ENCODE peak calls at places on chromosome 21, in seven cellular contexts. Y is HCT116, W is MM.1S, M is hepatocyte, T is neural progenitor cell, E is PC-3, O is GM23338. D is an unnamed sample.

GRCh38 chr21:28207776-28208175 is 784.9 kb downstream of the LTN1 start:
- DNase-seq in E (peak; percentile 77), Y (no peak), O (no peak), W (no peak), M (no peak), T (no peak), D (peak; percentile 88)

GRCh38 chr21:30829659-30830058 is at the start of gene KRTAP7-1:
- DNase-seq in M (no peak), T (no peak), W (no peak), Y (no peak), E (no peak), O (no peak), D (no peak)

GRCh38 chr21:36839123-36839522 is 127.3 kb downstream of the HLCS start:
- DNase-seq in Y (no peak), W (no peak), E (no peak), M (no peak), T (no peak), O (no peak), D (peak; percentile 64)

GRCh38 chr21:45427331-45428271 is 22.6 kb downstream of the COL18A1 start:
- DNase-seq in M (peak; percentile 93), Y (peak; percentile 67), E (peak; percentile 97), O (peak; percentile 71), T (peak; percentile 59), W (no peak), D (peak; percentile 96)

GRCh38 chr21:36207577-36208320 is 51.1 kb downstream of the DOP1B start:
- DNase-seq in O (no peak), E (peak; percentile 88), Y (no peak), W (no peak), M (no peak), T (no peak), D (peak; percentile 40)

GRCh38 chr21:32474179-32475059 is 61.9 kb downstream of the EVA1C start:
- DNase-seq in E (peak; percentile 6), M (no peak), O (no peak), W (no peak), T (no peak), Y (no peak), D (no peak)

GRCh38 chr21:31733521-31734149 is 1.7 kb upstream of the SCAF4 start:
- DNase-seq in W (no peak), O (no peak), M (no peak), E (no peak), T (no peak), Y (no peak), D (peak; percentile 30)

GRCh38 chr21:17119466-17120297 is 393.2 kb upstream of the CXADR start:
- DNase-seq in T (no peak), W (no peak), E (no peak), M (no peak), Y (no peak), O (peak; percentile 51), D (no peak)

GRCh38 chr21:37045139-37045538 is 27.7 kb downstream of the PIGP start:
- DNase-seq in T (no peak), Y (no peak), E (no peak), M (no peak), O (no peak), W (peak; percentile 20), D (no peak)

GRCh38 chr21:35244514-35244913 is 195.4 kb upstream of the RUNX1 start:
- DNase-seq in O (no peak), M (no peak), T (no peak), Y (no peak), W (no peak), E (no peak), D (peak; percentile 39)

GRCh38 chr21:46598563-46599250 is 6.2 kb downstream of the S100B start:
- DNase-seq in W (no peak), E (no peak), T (no peak), O (no peak), M (no peak), Y (no peak), D (no peak)

GRCh38 chr21:34933609-34934345 is 115.3 kb downstream of the RUNX1 start:
- DNase-seq in T (no peak), Y (no peak), O (no peak), W (peak; percentile 88), M (no peak), E (no peak), D (no peak)

GRCh38 chr21:34592573-34592972 is 22.3 kb downstream of the RCAN1 start:
- DNase-seq in Y (no peak), W (no peak), M (no peak), E (no peak), O (no peak), T (no peak), D (no peak)

GRCh38 chr21:45982758-45983731 is 1.5 kb downstream of the COL6A1 start:
- DNase-seq in O (no peak), T (peak; percentile 37), Y (no peak), W (no peak), E (peak; percentile 19), M (no peak), D (peak; percentile 53)

GRCh38 chr21:45865106-45865835 is 116.3 kb upstream of the COL6A1 start:
- DNase-seq in T (no peak), W (no peak), Y (no peak), M (no peak), O (no peak), E (peak; percentile 80), D (peak; percentile 84)

GRCh38 chr21:18677632-18678031 is 274.0 kb upstream of the TMPRSS15 start:
- DNase-seq in M (no peak), Y (no peak), W (no peak), T (no peak), E (no peak), O (no peak), D (no peak)

GRCh38 chr21:26813426-26813998 is 31.7 kb downstream of the ADAMTS1 start:
- DNase-seq in E (no peak), M (no peak), T (no peak), W (no peak), O (no peak), Y (no peak), D (no peak)
- TF ChIP-seq EZH2phosphoT487 in E (no peak), M (no peak), T (no peak), W (no peak), O (no peak), Y (no peak), D (no peak)

DNA sequence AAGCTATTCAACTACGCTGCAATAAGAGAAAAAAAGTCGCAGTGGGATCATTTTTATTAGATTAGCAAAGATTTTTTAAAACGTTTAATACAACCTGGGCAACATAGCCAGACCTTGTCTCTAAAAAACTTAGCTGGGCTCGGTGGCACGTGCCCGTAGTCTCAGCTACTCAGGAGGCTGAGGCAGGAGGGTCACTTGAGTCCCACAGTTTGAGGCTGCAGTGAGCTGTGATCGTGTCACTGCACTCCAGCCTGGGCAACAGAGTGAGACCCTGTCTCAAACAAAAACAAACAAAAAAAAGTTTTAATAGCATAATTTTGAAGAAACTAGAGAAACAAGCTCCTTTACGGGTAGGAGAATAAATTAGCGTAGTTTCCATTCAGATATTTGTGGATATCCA is 1.0 kb upstream of the PRDM15 start:
- DNase-seq in M (no peak), E (no peak), W (no peak), O (no peak), T (no peak), Y (no peak), D (no peak)
- TF ChIP-seq EZH2phosphoT487 in M (no peak), E (no peak), W (no peak), O (no peak), T (no peak), Y (no peak), D (no peak)

GRCh38 chr21:38312822-38313221 is 56.0 kb downstream of the KCNJ15 start:
- DNase-seq in O (no peak), E (no peak), W (no peak), T (no peak), M (no peak), Y (no peak), D (no peak)

GRCh38 chr21:38311091-38311490 is 54.3 kb downstream of the KCNJ15 start:
- DNase-seq in O (no peak), Y (no peak), E (no peak), W (no peak), T (peak; percentile 47), M (no peak), D (no peak)

GRCh38 chr21:38308785-38309119 is 52.0 kb downstream of the KCNJ15 start:
- DNase-seq in M (no peak), W (no peak), T (no peak), O (no peak), E (no peak), Y (no peak), D (no peak)

GRCh38 chr21:38311765-38312164 is 55.0 kb downstream of the KCNJ15 start:
- DNase-seq in Y (no peak), W (no peak), O (no peak), E (no peak), M (no peak), T (no peak), D (peak; percentile 29)

DNA sequence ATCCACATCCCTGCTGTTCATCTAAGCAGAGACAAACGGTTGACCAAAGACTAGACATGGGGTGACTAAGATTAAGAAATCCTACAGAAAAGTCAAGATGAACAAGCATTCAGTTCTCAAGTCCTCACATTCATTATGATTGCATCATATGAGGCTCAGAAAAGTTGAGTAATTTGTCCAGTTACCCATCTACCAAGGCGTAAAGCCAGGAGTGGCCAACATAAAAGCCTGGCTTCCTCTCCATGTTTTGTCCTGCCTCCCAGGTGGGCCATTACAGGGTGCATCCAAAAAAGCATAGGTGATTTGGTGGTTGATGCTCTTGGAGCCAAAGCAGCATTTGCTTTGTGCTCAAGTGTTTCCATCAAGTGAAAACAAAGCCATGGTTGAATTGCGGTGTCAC is 53.8 kb downstream of the KCNJ15 start:
- DNase-seq in W (no peak), E (no peak), M (no peak), Y (no peak), O (no peak), T (no peak), D (peak; percentile 88)
- TF ChIP-seq EZH2phosphoT487 in W (no peak), E (no peak), M (no peak), Y (no peak), O (no peak), T (no peak), D (no peak)

GRCh38 chr21:15928196-15928595 is 198.4 kb downstream of the USP25 start:
- DNase-seq in E (no peak), W (no peak), Y (no peak), M (no peak), T (no peak), O (no peak), D (no peak)

GRCh38 chr21:15928686-15929085 is 198.9 kb downstream of the USP25 start:
- DNase-seq in M (no peak), E (no peak), O (no peak), Y (no peak), T (no peak), W (no peak), D (no peak)

GRCh38 chr21:15935530-15935929 is 205.7 kb downstream of the USP25 start:
- DNase-seq in M (no peak), W (no peak), E (peak; percentile 15), T (no peak), O (no peak), Y (no peak), D (no peak)

GRCh38 chr21:15929536-15929935 is 199.8 kb downstream of the USP25 start:
- DNase-seq in T (no peak), O (no peak), E (no peak), W (no peak), M (no peak), Y (no peak), D (no peak)

DNA sequence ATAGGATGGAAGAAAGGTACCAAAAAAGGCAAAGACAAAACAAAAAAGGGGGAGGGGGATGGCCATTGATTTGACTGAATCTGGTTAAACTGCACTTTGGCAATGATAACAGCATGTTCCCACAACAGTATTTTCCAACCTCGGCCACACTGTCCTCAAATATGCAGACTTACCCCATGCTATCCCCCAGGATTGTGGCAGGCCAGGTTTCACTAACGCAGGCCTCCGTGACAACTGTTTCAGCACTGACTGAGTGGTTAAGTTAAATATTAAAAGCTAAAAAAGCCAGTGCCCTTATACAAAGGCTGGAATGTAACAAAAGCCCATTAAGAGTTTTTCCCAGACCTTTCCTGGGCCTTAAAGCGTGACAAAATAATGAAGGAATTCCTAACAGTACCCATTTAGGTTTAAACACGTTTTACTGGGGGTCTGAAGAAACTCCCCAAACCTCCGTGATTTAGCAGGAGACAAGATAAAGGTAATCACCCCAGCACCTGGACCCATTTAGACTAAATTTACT is 203.0 kb downstream of the USP25 start:
- DNase-seq in Y (no peak), M (peak; percentile 10), O (no peak), E (no peak), T (no peak), W (no peak), D (no peak)
- TF ChIP-seq EZH2phosphoT487 in Y (no peak), M (no peak), O (no peak), E (no peak), T (no peak), W (no peak), D (no peak)